ENCODE peak calls at places on chromosomes 1 and 21, in seven cellular contexts. C is activated T-helper 1 cell treated with Interleukin-2 at 50 U/mL for 16 hours; B is IMR-90; I is stimulated activated CD8-positive, alpha-beta memory T cell treated with anti-CD3 and anti-CD28 coated beads, Interleukin-15, amount 100 ng/mL, for 4 hours; L is T follicular helper cell; S is fibroblast of gingiva; Y is aorta. R is an unnamed sample.

GRCh38 chr21:45142469-45142868 is 68.1 kb downstream of the ADARB1 start:
- DNase-seq in S (peak), B (peak), L (no peak), C (no peak), Y (peak), I (no peak), R (peak)

GRCh38 chr1:154941332-154941995 is 4.9 kb upstream of the PMVK start:
- DNase-seq in Y (no peak), B (no peak), I (no peak), L (no peak), S (no peak), C (no peak), R (peak)

GRCh38 chr1:178575611-178576331 is 62.9 kb downstream of the TEX35 start:
- DNase-seq in I (no peak), Y (no peak), S (no peak), B (peak), L (no peak), C (no peak), R (no peak)

GRCh38 chr1:25944986-25945385 is 38.8 kb upstream of the STMN1 start:
- DNase-seq in L (no peak), B (peak), Y (no peak), C (no peak), S (no peak), I (no peak), R (no peak)

GRCh38 chr21:24823247-24823646 is 784.0 kb downstream of the MRPL39 start:
- DNase-seq in I (no peak), S (no peak), C (no peak), Y (no peak), B (no peak), L (no peak), R (no peak)

GRCh38 chr1:154747380-154747779 is 122.7 kb downstream of the KCNN3 start:
- DNase-seq in C (no peak), B (no peak), Y (no peak), S (no peak), L (no peak), I (no peak), R (no peak)

GRCh38 chr1:192702212-192702993 is 66.5 kb downstream of the RGS13 start:
- DNase-seq in Y (no peak), S (peak), I (no peak), L (no peak), B (peak), C (no peak), R (no peak)

GRCh38 chr1:183840140-183840539 is 35.2 kb downstream of the RGL1 start:
- DNase-seq in C (no peak), Y (no peak), B (peak), S (no peak), I (no peak), L (no peak), R (no peak)

GRCh38 chr21:42755031-42755665 is 101.7 kb downstream of the PDE9A start:
- DNase-seq in Y (no peak), L (no peak), S (no peak), I (no peak), B (no peak), C (no peak), R (no peak)

GRCh38 chr21:33973268-33973667 is 57.7 kb upstream of the ATP5PO start:
- DNase-seq in S (no peak), B (no peak), Y (no peak), L (no peak), I (no peak), C (no peak), R (no peak)

GRCh38 chr21:43645414-43645891 is 13.8 kb downstream of the HSF2BP start:
- DNase-seq in Y (no peak), I (no peak), L (no peak), S (peak), C (no peak), B (peak), R (peak)

GRCh38 chr1:111208921-111209320 is 8.5 kb upstream of the DENND2D start:
- DNase-seq in S (no peak), C (no peak), I (no peak), L (no peak), B (no peak), Y (no peak), R (no peak)

GRCh38 chr1:99180915-99181314 is 83.4 kb upstream of the PLPPR4 start:
- DNase-seq in Y (no peak), I (no peak), C (no peak), L (no peak), S (no peak), B (no peak), R (no peak)

GRCh38 chr1:164660415-164661174 is 101.6 kb downstream of the PBX1 start:
- DNase-seq in B (peak), C (no peak), L (no peak), I (no peak), S (no peak), Y (no peak), R (no peak)

GRCh38 chr21:26846036-26846931 is 1.1 kb upstream of the ADAMTS1 start:
- DNase-seq in B (peak), S (peak), C (no peak), Y (peak), I (no peak), L (no peak), R (peak)

GRCh38 chr1:109438798-109439297 is 12.6 kb upstream of the PSMA5 start:
- DNase-seq in C (no peak), B (peak), S (peak), L (no peak), I (no peak), Y (no peak), R (no peak)

GRCh38 chr1:85019989-85020388 is 23.1 kb upstream of the MCOLN2 start:
- DNase-seq in L (no peak), S (peak), B (peak), I (no peak), Y (no peak), C (no peak), R (no peak)

GRCh38 chr1:13917607-13918006 is 217.6 kb downstream of the PRDM2 start:
- DNase-seq in Y (no peak), B (no peak), C (no peak), I (no peak), S (no peak), L (no peak), R (no peak)

GRCh38 chr1:58432813-58433668 is 113.5 kb downstream of the OMA1 start:
- DNase-seq in B (peak), Y (no peak), C (no peak), L (no peak), I (no peak), S (peak), R (peak)

GRCh38 chr1:10528066-10529014 is 53.6 kb downstream of the PEX14 start:
- DNase-seq in I (no peak), L (no peak), S (peak), B (peak), C (no peak), Y (peak), R (peak)

GRCh38 chr1:9801909-9802308 is 21.9 kb downstream of the CLSTN1 start:
- DNase-seq in C (no peak), I (no peak), L (no peak), B (no peak), S (no peak), Y (no peak), R (no peak)

GRCh38 chr1:17553970-17554369 is 14.5 kb downstream of the ARHGEF10L start:
- DNase-seq in Y (peak), I (no peak), S (peak), C (no peak), L (no peak), B (peak), R (peak)

GRCh38 chr21:21045538-21045937 is 47.3 kb downstream of the NCAM2 start:
- DNase-seq in I (no peak), L (no peak), C (no peak), S (peak), Y (no peak), B (peak), R (no peak)

GRCh38 chr1:203077367-203077766 is 8.4 kb downstream of the MYOG start:
- DNase-seq in B (no peak), I (no peak), Y (no peak), L (no peak), S (no peak), C (no peak), R (no peak)

GRCh38 chr1:208053661-208054060 is 142.7 kb upstream of the CD34 start:
- DNase-seq in L (no peak), S (no peak), I (no peak), B (no peak), C (no peak), Y (no peak), R (no peak)

GRCh38 chr1:39378377-39378776 is 113.1 kb upstream of the BMP8A start:
- DNase-seq in C (no peak), I (no peak), B (no peak), S (no peak), L (no peak), Y (no peak), R (peak)

GRCh38 chr1:21174638-21175323 is 1.9 kb downstream of the EIF4G3 start:
- DNase-seq in B (peak), I (no peak), Y (peak), L (no peak), C (no peak), S (peak), R (no peak)

GRCh38 chr1:20712210-20712577 is 5.6 kb downstream of the KIF17 start:
- DNase-seq in C (no peak), I (no peak), L (no peak), B (no peak), S (no peak), Y (no peak), R (no peak)

GRCh38 chr1:202208458-202208857 is 14.9 kb downstream of the LGR6 start:
- DNase-seq in S (no peak), Y (no peak), I (no peak), C (no peak), L (no peak), B (no peak), R (no peak)

GRCh38 chr1:56958526-56958925 is 7.3 kb downstream of the C8B start:
- DNase-seq in I (no peak), L (no peak), B (peak), C (no peak), Y (no peak), S (no peak), R (no peak)

GRCh38 chr1:115840615-115841460 is at the start of gene NHLH2:
- DNase-seq in L (no peak), I (no peak), C (no peak), B (no peak), S (no peak), Y (no peak), R (no peak)

GRCh38 chr1:20037877-20038276 is 32.1 kb upstream of the PLA2G5 start:
- DNase-seq in C (no peak), B (no peak), S (no peak), I (no peak), L (no peak), Y (no peak), R (peak)

GRCh38 chr1:14715771-14716170 is 117.3 kb downstream of the KAZN start:
- DNase-seq in B (no peak), I (no peak), S (no peak), L (no peak), C (no peak), Y (no peak), R (no peak)

R was measured in endodermal cell.